ENCODE peak calls at places on chromosomes 7 and 10, in six cellular contexts. N is cardiac muscle cell; E is activated CD4-positive, alpha-beta T cell treated with anti-CD3 and anti-CD28 coated beads, Interleukin-2, amount 10 ng/mL, durations not matched to agents 7 days and 5 days; X is HEK293T; I is gastrocnemius medialis; O is cardiac fibroblast. T is an unnamed sample.

GRCh38 chr7:46786221-46786951 is 795.5 kb downstream of the TNS3 start:
- DNase-seq in N (no peak), E (no peak), X (no peak), I (no peak), O (no peak), T (no peak)

GRCh38 chr7:104643587-104644217 is 315.3 kb downstream of the LHFPL3 start:
- DNase-seq in N (peak; percentile 31), E (no peak), X (peak; percentile 44), I (no peak), O (peak; percentile 9), T (peak; percentile 14)

GRCh38 chr10:94383515-94383914 is 18.8 kb upstream of the TBC1D12 start:
- DNase-seq in N (no peak), E (no peak), X (no peak), I (no peak), O (no peak), T (no peak)

GRCh38 chr10:112880633-112881530 is 69.2 kb upstream of the TCF7L2 start:
- DNase-seq in N (no peak), E (no peak), X (no peak), I (no peak), O (no peak), T (no peak)

GRCh38 chr10:78307576-78307975 is 273.9 kb downstream of the RPS24 start:
- DNase-seq in N (no peak), E (no peak), X (no peak), I (no peak), O (no peak), T (no peak)

GRCh38 chr10:68470300-68470699 is 1.5 kb downstream of the DNA2 start:
- DNase-seq in N (no peak), E (no peak), X (no peak), I (no peak), O (no peak), T (no peak)

GRCh38 chr7:142539901-142540300 is 209.4 kb upstream of the PRSS1 start:
- DNase-seq in N (no peak), E (no peak), X (no peak), I (no peak), O (peak; percentile 31), T (no peak)

GRCh38 chr7:34222316-34222715 is 317.0 kb downstream of the BMPER start:
- DNase-seq in N (no peak), E (no peak), X (no peak), I (no peak), O (no peak), T (no peak)

GRCh38 chr7:106367664-106368063 is 82.9 kb upstream of the NAMPT start:
- DNase-seq in N (no peak), E (no peak), X (no peak), I (no peak), O (no peak), T (no peak)

GRCh38 chr10:31374146-31374696 is 55.2 kb downstream of the ZEB1 start:
- DNase-seq in N (no peak), E (no peak), X (no peak), I (no peak), O (no peak), T (no peak)

GRCh38 chr7:105963038-105963667 is at the start of gene CDHR3:
- DNase-seq in N (no peak), E (no peak), X (no peak), I (no peak), O (no peak), T (no peak)

GRCh38 chr7:111090834-111091233 is at the start of gene LRRN3:
- DNase-seq in N (peak; percentile 63), E (peak; percentile 81), X (peak; percentile 7), I (peak; percentile 53), O (peak; percentile 60), T (peak; percentile 94)

GRCh38 chr7:136023134-136023869 is 46.1 kb upstream of the MTPN start:
- DNase-seq in N (no peak), E (no peak), X (no peak), I (no peak), O (no peak), T (no peak)

GRCh38 chr10:92238586-92239098 is 52.2 kb downstream of the CPEB3 start:
- DNase-seq in N (no peak), E (no peak), X (no peak), I (peak; percentile 82), O (peak; percentile 43), T (peak; percentile 57)

GRCh38 chr10:58957517-58957916 is 218.9 kb upstream of the PHYHIPL start:
- DNase-seq in N (no peak), E (no peak), X (no peak), I (no peak), O (no peak), T (no peak)

GRCh38 chr7:112069879-112070321 is 136.3 kb downstream of the DOCK4 start:
- DNase-seq in N (no peak), E (no peak), X (no peak), I (no peak), O (peak; percentile 25), T (no peak)

GRCh38 chr10:69938541-69938991 is 114.1 kb upstream of the MACROH2A2 start:
- DNase-seq in N (no peak), E (no peak), X (no peak), I (no peak), O (no peak), T (no peak)

GRCh38 chr7:767941-768729 is 41.1 kb upstream of the PRKAR1B start:
- DNase-seq in N (no peak), E (no peak), X (no peak), I (peak; percentile 52), O (no peak), T (peak; percentile 91)